ENCODE peak calls at places on chromosome 18, in ten cellular contexts. X is HCT116, Z is GM12892, I is A549, U is upper lobe of left lung, B is tibial nerve, D is IMR-90, A is sigmoid colon, W is GM12891, C is Peyer's patch. R is an unnamed sample.

GRCh38 chr18:63817441-63818051 is 42.3 kb downstream of the SERPINB7 start:
- DNase-seq in U (no peak), A (no peak), X (no peak), C (no peak), W (no peak), Z (no peak), I (no peak), D (peak), B (no peak), R (no peak)

GRCh38 chr18:76923485-76924085 is 101.2 kb downstream of the ZNF236 start:
- DNase-seq in B (no peak), A (no peak), C (no peak), W (no peak), D (peak), Z (no peak), U (no peak), X (peak), I (peak), R (no peak)

GRCh38 chr18:63306249-63306648 is 13.3 kb downstream of the BCL2 start:
- DNase-seq in B (no peak), U (no peak), W (no peak), X (no peak), D (no peak), I (no peak), Z (no peak), C (no peak), A (no peak), R (no peak)

GRCh38 chr18:59293317-59293716 is 20.1 kb upstream of the RAX start:
- DNase-seq in B (no peak), I (no peak), C (no peak), X (no peak), U (no peak), D (no peak), A (no peak), Z (no peak), W (no peak), R (no peak)

GRCh38 chr18:24398515-24398914 is 891 bp upstream of the OSBPL1A start:
- DNase-seq in B (no peak), A (no peak), I (no peak), Z (no peak), X (peak), U (peak), D (peak), W (no peak), C (no peak), R (no peak)

GRCh38 chr18:41121116-41121826 is 833.8 kb upstream of the PIK3C3 start:
- DNase-seq in I (no peak), X (no peak), Z (no peak), D (peak), U (no peak), W (no peak), B (no peak), C (no peak), A (no peak), R (no peak)

GRCh38 chr18:76398899-76399612 is 96.0 kb downstream of the ZNF516 start:
- DNase-seq in B (peak), A (peak), C (peak), D (peak), I (peak), X (peak), Z (peak), W (peak), U (peak), R (peak)

GRCh38 chr18:56351911-56352502 is 286.4 kb downstream of the TXNL1 start:
- DNase-seq in B (no peak), X (no peak), W (no peak), D (peak), U (no peak), I (no peak), C (no peak), A (no peak), Z (no peak), R (no peak)

GRCh38 chr18:75123113-75123512 is 85.8 kb downstream of the PTGR3 start:
- DNase-seq in Z (no peak), U (no peak), D (no peak), W (no peak), X (no peak), C (peak), B (no peak), A (no peak), I (no peak), R (no peak)

GRCh38 chr18:74097803-74098202 is 49.8 kb downstream of the FBXO15 start:
- DNase-seq in Z (no peak), B (no peak), I (no peak), W (no peak), D (no peak), U (no peak), C (no peak), X (no peak), A (no peak), R (no peak)

GRCh38 chr18:37764526-37764925 is 198.9 kb upstream of the CELF4 start:
- DNase-seq in I (no peak), A (no peak), X (no peak), D (no peak), Z (no peak), W (no peak), B (no peak), U (no peak), C (no peak), R (no peak)

GRCh38 chr18:58128286-58129018 is 84.4 kb downstream of the NEDD4L start:
- DNase-seq in C (peak), A (no peak), I (no peak), Z (no peak), U (no peak), D (peak), W (no peak), X (no peak), B (no peak), R (no peak)

GRCh38 chr18:63241317-63241712 is 78.3 kb downstream of the BCL2 start:
- DNase-seq in B (no peak), X (no peak), I (peak), Z (no peak), W (no peak), A (no peak), C (no peak), U (no peak), D (no peak), R (no peak)

GRCh38 chr18:69935319-69936190 is 12.1 kb downstream of the CD226 start:
- DNase-seq in B (no peak), D (no peak), I (no peak), A (no peak), C (peak), U (no peak), X (peak), Z (no peak), W (no peak), R (no peak)

GRCh38 chr18:8705280-8705940 is at the start of gene MTCL1:
- DNase-seq in C (peak), W (peak), Z (peak), U (no peak), A (peak), B (no peak), X (no peak), I (peak), D (no peak), R (peak)

GRCh38 chr18:43113220-43113895 is 2.1 kb downstream of the RIT2 start:
- DNase-seq in X (no peak), I (no peak), B (no peak), D (no peak), Z (no peak), U (no peak), A (no peak), W (no peak), C (no peak), R (no peak)

GRCh38 chr18:57210101-57210661 is 63.3 kb downstream of the BOD1L2 start:
- DNase-seq in D (peak), U (no peak), W (no peak), X (peak), I (peak), B (peak), C (peak), Z (no peak), A (no peak), R (peak)

GRCh38 chr18:21064347-21064746 is 47.3 kb downstream of the ROCK1 start:
- DNase-seq in A (no peak), U (no peak), Z (no peak), X (no peak), C (no peak), D (peak), I (no peak), B (no peak), W (no peak), R (no peak)

GRCh38 chr18:7452331-7452730 is 114.8 kb upstream of the PTPRM start:
- DNase-seq in A (no peak), X (peak), U (no peak), D (peak), Z (no peak), C (peak), B (no peak), I (peak), W (peak), R (peak)

GRCh38 chr18:11175266-11175947 is 26.0 kb upstream of the PIEZO2 start:
- DNase-seq in B (no peak), U (no peak), W (no peak), A (no peak), X (no peak), I (no peak), D (peak), C (no peak), Z (no peak), R (no peak)

GRCh38 chr18:50009772-50010171 is 185.2 kb downstream of the MYO5B start:
- DNase-seq in D (peak), U (no peak), C (peak), Z (peak), X (peak), B (no peak), I (peak), A (no peak), W (peak), R (peak)

GRCh38 chr18:32470136-32470712 is 458 bp downstream of the GAREM1 start:
- DNase-seq in X (no peak), C (peak), Z (no peak), I (peak), B (no peak), U (no peak), D (peak), A (peak), W (peak), R (peak)

GRCh38 chr18:32470713-32471633 is at the start of gene GAREM1:
- DNase-seq in C (peak), X (peak), D (peak), B (peak), A (peak), I (peak), Z (peak), W (peak), U (peak), R (peak)

GRCh38 chr18:32469691-32470131 is 971 bp downstream of the GAREM1 start:
- DNase-seq in B (no peak), W (no peak), Z (no peak), X (no peak), U (no peak), A (no peak), C (no peak), D (peak), I (no peak), R (no peak)

GRCh38 chr18:32468147-32468845 is 2.4 kb downstream of the GAREM1 start:
- DNase-seq in C (no peak), U (no peak), W (no peak), X (no peak), D (no peak), Z (no peak), B (no peak), A (no peak), I (no peak), R (no peak)

GRCh38 chr18:32469190-32469611 is 1.5 kb downstream of the GAREM1 start:
- DNase-seq in B (peak), A (peak), Z (no peak), U (peak), D (peak), I (peak), C (peak), W (no peak), X (peak), R (no peak)
- TF ChIP-seq POLR2A in B (no peak), A (no peak), Z (no peak), U (no peak), D (no peak), I (no peak), C (peak), W (no peak), X (no peak), R (no peak)

GRCh38 chr18:5512191-5512590 is 31.6 kb downstream of the EPB41L3 start:
- DNase-seq in A (no peak), W (no peak), U (no peak), I (no peak), C (no peak), B (no peak), Z (no peak), X (no peak), D (no peak), R (no peak)
- TF ChIP-seq POLR2A in A (no peak), W (no peak), U (no peak), I (no peak), C (no peak), B (no peak), Z (no peak), X (no peak), D (no peak), R (no peak)

GRCh38 chr18:48833701-48834394 is 116.9 kb downstream of the SMAD7 start:
- DNase-seq in X (no peak), C (peak), U (no peak), B (no peak), W (peak), I (no peak), D (peak), A (no peak), Z (peak), R (no peak)

GRCh38 chr18:48835745-48836191 is 115.0 kb downstream of the SMAD7 start:
- DNase-seq in D (no peak), C (peak), Z (no peak), B (no peak), U (no peak), W (no peak), I (no peak), X (no peak), A (peak), R (no peak)

GRCh38 chr18:48832961-48833700 is 117.6 kb downstream of the SMAD7 start:
- DNase-seq in U (no peak), A (no peak), X (peak), C (peak), B (no peak), I (peak), Z (no peak), D (peak), W (no peak), R (peak)

GRCh38 chr18:48835119-48835518 is 115.6 kb downstream of the SMAD7 start:
- DNase-seq in U (no peak), D (no peak), Z (no peak), C (peak), W (no peak), A (no peak), I (no peak), B (no peak), X (no peak), R (no peak)

DNA sequence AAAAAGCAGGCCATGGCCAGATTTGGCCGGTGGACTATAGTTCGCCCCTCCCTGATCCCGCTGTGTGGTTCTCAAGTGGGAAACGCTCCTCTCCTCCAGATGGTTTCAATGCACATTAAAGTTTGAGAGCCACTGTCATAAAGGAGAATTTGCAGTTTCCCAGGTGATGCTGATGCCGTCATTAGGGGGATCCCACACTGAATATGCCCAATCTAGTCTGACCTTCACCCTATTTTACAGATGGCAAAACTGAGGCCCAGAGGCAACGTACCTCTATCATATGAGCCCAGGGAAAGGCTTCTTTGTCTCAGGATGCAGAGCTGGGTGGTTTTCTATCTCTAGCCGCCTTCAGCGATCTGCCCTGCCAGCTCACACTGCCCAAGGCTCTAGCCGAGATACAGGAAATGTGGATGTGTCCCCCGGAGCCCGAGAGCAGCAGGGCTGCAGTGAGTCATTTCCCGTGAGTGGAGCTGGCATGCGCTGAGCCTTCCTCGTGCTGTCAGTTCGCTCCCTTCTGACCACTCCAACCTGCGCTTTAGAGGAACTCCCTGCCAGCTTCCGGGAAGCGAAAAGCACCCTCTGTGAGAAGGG is 116.2 kb downstream of the SMAD7 start:
- DNase-seq in I (peak), A (peak), W (peak), Z (peak), B (peak), U (no peak), D (peak), X (peak), C (peak), R (peak)
- TF ChIP-seq POLR2A in I (no peak), A (no peak), W (peak), Z (peak), B (no peak), U (no peak), D (peak), X (no peak), C (no peak), R (peak)

GRCh38 chr18:68627812-68628211 is 87.1 kb downstream of the TMX3 start:
- DNase-seq in U (no peak), D (no peak), C (no peak), I (no peak), A (no peak), W (no peak), Z (no peak), B (no peak), X (no peak), R (no peak)
- TF ChIP-seq POLR2A in U (no peak), D (no peak), C (no peak), I (no peak), A (no peak), W (no peak), Z (no peak), B (no peak), X (no peak), R (no peak)

DNA sequence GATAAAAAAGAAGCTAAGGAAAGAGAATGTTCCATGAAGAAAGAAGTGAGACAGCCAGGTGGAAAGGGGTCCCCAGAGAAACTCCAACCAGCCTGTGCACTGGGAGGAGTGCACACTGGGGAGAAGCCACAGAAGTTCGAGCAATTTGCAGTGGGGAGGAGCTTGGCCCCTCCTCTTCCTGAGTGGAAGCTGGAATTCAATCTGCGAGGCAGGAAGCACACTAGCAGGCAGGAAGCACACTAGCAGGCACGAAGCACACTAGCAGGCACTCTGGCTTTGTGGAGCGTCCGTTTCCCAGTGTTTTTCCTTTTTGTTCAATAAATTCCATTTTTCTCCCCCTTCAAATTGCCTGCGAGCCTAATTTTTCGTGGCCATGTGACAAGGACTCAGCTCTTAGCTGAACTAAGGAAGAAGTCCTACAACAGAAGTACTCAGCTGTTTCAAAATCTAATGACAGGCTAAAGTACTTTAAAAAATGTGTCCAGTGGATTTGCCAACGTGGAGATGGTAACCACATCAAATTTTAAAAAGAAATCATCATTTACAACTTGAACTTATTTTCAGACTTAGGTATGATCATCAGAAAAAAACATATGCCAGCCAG is 21.4 kb upstream of the SPIRE1 start:
- DNase-seq in Z (no peak), B (peak), X (no peak), A (peak), D (peak), U (no peak), I (no peak), W (no peak), C (peak), R (no peak)
- TF ChIP-seq POLR2A in Z (no peak), B (peak), X (no peak), A (no peak), D (no peak), U (no peak), I (peak), W (no peak), C (no peak), R (peak)

GRCh38 chr18:22347624-22348511 is 69.8 kb downstream of the CTAGE1 start:
- DNase-seq in X (no peak), Z (no peak), U (no peak), B (no peak), I (no peak), C (no peak), D (peak), A (no peak), W (no peak), R (no peak)
- TF ChIP-seq POLR2A in X (no peak), Z (no peak), U (no peak), B (no peak), I (no peak), C (no peak), D (no peak), A (no peak), W (no peak), R (no peak)

GRCh38 chr18:79394438-79395307 is 1.1 kb upstream of the NFATC1 start:
- DNase-seq in I (peak), A (peak), Z (no peak), U (peak), W (no peak), X (no peak), D (peak), B (peak), C (peak), R (no peak)

GRCh38 chr18:79395308-79395640 is 456 bp upstream of the NFATC1 start:
- DNase-seq in X (no peak), A (no peak), I (no peak), D (no peak), Z (no peak), C (no peak), B (no peak), U (peak), W (no peak), R (no peak)

GRCh38 chr18:79393181-79393598 is 2.5 kb upstream of the NFATC1 start:
- DNase-seq in A (peak), Z (no peak), X (no peak), W (no peak), U (peak), C (peak), B (no peak), I (no peak), D (no peak), R (peak)

GRCh38 chr18:79392226-79392625 is 3.5 kb upstream of the NFATC1 start:
- DNase-seq in U (no peak), A (peak), X (no peak), D (no peak), Z (no peak), C (peak), W (no peak), B (no peak), I (no peak), R (no peak)

GRCh38 chr18:79393626-79394401 is 1.9 kb upstream of the NFATC1 start:
- DNase-seq in Z (no peak), C (peak), D (peak), I (peak), U (peak), A (peak), X (peak), W (no peak), B (peak), R (peak)
- TF ChIP-seq POLR2A in Z (no peak), C (no peak), D (peak), I (no peak), U (no peak), A (no peak), X (no peak), W (no peak), B (no peak), R (no peak)

GRCh38 chr18:68839701-68840100 is 41.8 kb downstream of the CCDC102B start:
- DNase-seq in D (no peak), I (no peak), A (no peak), U (no peak), Z (no peak), B (no peak), C (no peak), X (no peak), W (no peak), R (no peak)

GRCh38 chr18:68843467-68844089 is 45.7 kb downstream of the CCDC102B start:
- DNase-seq in Z (no peak), C (no peak), I (no peak), W (no peak), A (no peak), X (no peak), U (no peak), B (no peak), D (peak), R (no peak)

GRCh38 chr18:68841301-68841700 is 43.4 kb downstream of the CCDC102B start:
- DNase-seq in A (no peak), Z (no peak), C (no peak), D (no peak), X (no peak), B (no peak), I (no peak), W (no peak), U (no peak), R (no peak)

GRCh38 chr18:68837665-68838390 is 39.9 kb downstream of the CCDC102B start:
- DNase-seq in I (no peak), C (no peak), B (no peak), X (no peak), Z (no peak), D (peak), A (no peak), U (no peak), W (no peak), R (no peak)

DNA sequence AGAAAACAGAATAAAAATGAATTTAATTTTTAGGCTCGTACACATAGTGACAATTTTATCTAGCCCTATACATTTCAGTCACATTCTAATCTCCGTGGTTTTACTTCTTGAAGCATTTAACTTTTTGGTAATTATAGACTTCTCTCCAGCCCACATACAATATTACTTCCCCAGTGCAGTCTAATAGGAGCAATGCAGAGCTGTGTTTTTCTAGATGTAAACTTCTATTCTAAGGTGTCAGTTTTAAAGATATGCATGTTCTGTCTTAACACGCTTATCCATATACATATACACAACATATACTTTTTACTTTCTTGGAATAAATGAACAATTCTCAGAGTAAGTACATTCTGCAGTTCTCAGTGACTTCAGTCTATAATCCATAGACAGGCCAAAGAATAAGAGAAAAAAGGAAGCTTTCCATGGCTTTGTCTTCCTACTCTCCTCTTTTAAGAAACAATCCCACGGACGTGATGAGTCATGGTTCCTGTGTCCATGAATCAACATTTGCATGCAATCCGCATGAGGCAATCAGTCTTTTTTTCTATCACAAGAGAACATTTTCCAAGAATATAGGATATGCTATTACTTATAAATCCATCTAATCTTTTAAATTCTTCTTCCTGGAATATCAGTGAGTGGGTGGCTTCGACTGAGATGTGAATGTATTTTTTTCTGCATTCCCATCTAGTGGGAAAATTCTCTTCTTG is 42.8 kb downstream of the CCDC102B start:
- DNase-seq in I (peak), W (no peak), D (peak), C (no peak), X (peak), B (peak), U (no peak), Z (no peak), A (peak), R (peak)
- TF ChIP-seq POLR2A in I (no peak), W (no peak), D (no peak), C (no peak), X (no peak), B (no peak), U (no peak), Z (no peak), A (no peak), R (no peak)